ENCODE peak calls at places on chromosomes 5 and 9, in eight cellular contexts. U is DMS153, R is HFF-Myc, K is choroid plexus epithelial cell, V is occipital lobe, B is psoas muscle, Y is naive B cell, T is GM03348. W is an unnamed sample.

GRCh38 chr5:105630803-105631202 is 2039.9 kb downstream of the EFNA5 start:
- DNase-seq in U (no peak), R (no peak), K (no peak), V (no peak), B (no peak), Y (no peak), T (no peak), W (no peak)

GRCh38 chr5:139401546-139401945 is 2.3 kb downstream of the SPATA24 start:
- DNase-seq in U (no peak), R (no peak), K (no peak), V (no peak), B (no peak), Y (no peak), T (no peak), W (no peak)

GRCh38 chr9:86614871-86615849 is 260.9 kb upstream of the TUT7 start:
- DNase-seq in U (no peak), R (no peak), K (peak; percentile 68), V (no peak), B (no peak), Y (no peak), T (peak; percentile 73), W (peak; percentile 27)

GRCh38 chr5:111069839-111070238 is 1.7 kb upstream of the TSLP start:
- DNase-seq in U (no peak), R (no peak), K (peak; percentile 72), V (no peak), B (no peak), Y (no peak), T (peak; percentile 11), W (no peak)

GRCh38 chr9:10054456-10054855 is 558.3 kb downstream of the PTPRD start:
- DNase-seq in U (no peak), R (no peak), K (no peak), V (no peak), B (no peak), Y (no peak), T (no peak), W (no peak)

GRCh38 chr5:149170292-149170691 is 29.0 kb downstream of the ABLIM3 start:
- DNase-seq in U (no peak), R (no peak), K (peak; percentile 80), V (no peak), B (no peak), Y (no peak), T (no peak), W (no peak)

GRCh38 chr5:1172670-1173404 is 28.6 kb upstream of the SLC6A19 start:
- DNase-seq in U (no peak), R (no peak), K (no peak), V (no peak), B (peak; percentile 2), Y (no peak), T (no peak), W (no peak)

GRCh38 chr9:20353931-20354652 is 268.2 kb downstream of the MLLT3 start:
- DNase-seq in U (no peak), R (no peak), K (peak; percentile 58), V (no peak), B (no peak), Y (no peak), T (peak; percentile 42), W (no peak)

GRCh38 chr9:126534431-126535186 is 79.1 kb upstream of the LMX1B start:
- DNase-seq in U (no peak), R (no peak), K (no peak), V (no peak), B (no peak), Y (no peak), T (no peak), W (no peak)

GRCh38 chr9:108188482-108188881 is 667.3 kb downstream of the ACTL7B start:
- DNase-seq in U (no peak), R (no peak), K (no peak), V (no peak), B (no peak), Y (no peak), T (no peak), W (no peak)

GRCh38 chr5:180050106-180050929 is 21.2 kb downstream of the RNF130 start:
- DNase-seq in U (no peak), R (no peak), K (no peak), V (no peak), B (no peak), Y (no peak), T (no peak), W (no peak)

GRCh38 chr9:69370430-69370829 is 45.4 kb downstream of the ENTREP1 start:
- DNase-seq in U (no peak), R (no peak), K (no peak), V (no peak), B (no peak), Y (no peak), T (no peak), W (no peak)

GRCh38 chr5:80809451-80809850 is 150.7 kb upstream of the RASGRF2 start:
- DNase-seq in U (no peak), R (no peak), K (peak; percentile 11), V (no peak), B (no peak), Y (no peak), T (no peak), W (no peak)

GRCh38 chr9:81613002-81613750 is 76.2 kb downstream of the TLE1 start:
- DNase-seq in U (no peak), R (peak; percentile 81), K (peak; percentile 95), V (no peak), B (peak; percentile 50), Y (no peak), T (peak; percentile 39), W (no peak)

GRCh38 chr9:93116049-93116961 is 17.7 kb downstream of the NINJ1 start:
- DNase-seq in U (no peak), R (no peak), K (peak; percentile 91), V (no peak), B (peak; percentile 77), Y (no peak), T (peak; percentile 44), W (no peak)

GRCh38 chr5:39473156-39473779 is 48.5 kb upstream of the DAB2 start:
- DNase-seq in U (no peak), R (no peak), K (peak; percentile 80), V (no peak), B (no peak), Y (no peak), T (peak; percentile 15), W (no peak)

GRCh38 chr5:2695200-2695891 is 56.1 kb downstream of the IRX2 start:
- DNase-seq in U (peak; percentile 97), R (no peak), K (no peak), V (no peak), B (no peak), Y (no peak), T (peak; percentile 34), W (no peak)

GRCh38 chr9:15722888-15723287 is 170.0 kb downstream of the CCDC171 start:
- DNase-seq in U (no peak), R (no peak), K (peak; percentile 91), V (no peak), B (no peak), Y (no peak), T (no peak), W (no peak)